ENCODE peak calls at places on chromosome 4, in four cellular contexts. E, O, F and D are unnamed samples.

GRCh38 chr4:185781555-185782215 is 30.3 kb downstream of the SORBS2 start:
- DNase-seq in E (no peak), O (no peak), F (no peak), D (no peak)

GRCh38 chr4:98113005-98113404 is 30.3 kb downstream of the STPG2 start:
- DNase-seq in E (peak; percentile 33), O (peak; percentile 83), F (peak; percentile 34), D (peak; percentile 30)

GRCh38 chr4:52288212-52288611 is 237.1 kb downstream of the SPATA18 start:
- DNase-seq in E (no peak), O (no peak), F (no peak), D (no peak)

GRCh38 chr4:106277140-106277680 is 38.8 kb downstream of the TBCK start:
- DNase-seq in E (peak; percentile 20), O (no peak), F (no peak), D (no peak)

GRCh38 chr4:83516042-83516772 is 19.7 kb upstream of the GPAT3 start:
- DNase-seq in E (peak; percentile 63), O (no peak), F (peak; percentile 93), D (peak; percentile 95)

GRCh38 chr4:150308824-150309472 is 230.7 kb downstream of the DCLK2 start:
- DNase-seq in E (peak; percentile 61), O (no peak), F (peak; percentile 62), D (peak; percentile 65)

GRCh38 chr4:8709729-8710360 is 117.3 kb downstream of the CPZ start:
- DNase-seq in E (no peak), O (no peak), F (no peak), D (no peak)

GRCh38 chr4:117267317-117267716 is 181.9 kb upstream of the TRAM1L1 start:
- DNase-seq in E (no peak), O (no peak), F (no peak), D (no peak)

GRCh38 chr4:15805583-15806517 is 27.7 kb downstream of the CD38 start:
- DNase-seq in E (peak; percentile 64), O (peak; percentile 54), F (peak; percentile 77), D (peak; percentile 70)

GRCh38 chr4:23384741-23385140 is 505.1 kb downstream of the PPARGC1A start:
- DNase-seq in E (peak; percentile 59), O (no peak), F (no peak), D (no peak)

GRCh38 chr4:38170380-38170779 is 210.2 kb downstream of the PTTG2 start:
- DNase-seq in E (no peak), O (no peak), F (no peak), D (no peak)
- TF ChIP-seq CTCF in E (no peak), O (no peak), F (no peak), D (no peak)

DNA sequence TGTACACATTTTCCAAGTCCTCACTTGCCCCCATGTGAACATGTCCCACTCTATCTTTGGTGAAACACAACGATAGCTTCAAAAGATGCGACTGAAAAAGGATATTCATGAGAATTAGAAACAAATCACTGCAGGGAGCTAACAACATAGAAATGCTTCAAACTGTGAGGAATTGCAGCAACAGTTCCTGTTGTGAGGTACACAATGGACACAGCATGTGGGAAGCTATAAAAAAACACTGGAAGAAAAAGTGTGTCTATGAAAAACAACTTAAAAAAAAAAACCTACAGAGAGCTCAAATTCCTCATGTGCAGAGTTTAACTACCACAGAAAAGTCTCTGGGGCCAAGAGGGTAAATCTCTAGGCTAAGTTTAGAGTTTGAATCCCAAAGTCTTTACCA is 51.6 kb upstream of the BLTP1 start:
- DNase-seq in E (peak; percentile 77), O (no peak), F (no peak), D (no peak)
- H3K4me3 ChIP-seq in E (no peak overlapping the region), O (no peak overlapping the region), F (no peak overlapping the region), D (no peak overlapping the region)

DNA sequence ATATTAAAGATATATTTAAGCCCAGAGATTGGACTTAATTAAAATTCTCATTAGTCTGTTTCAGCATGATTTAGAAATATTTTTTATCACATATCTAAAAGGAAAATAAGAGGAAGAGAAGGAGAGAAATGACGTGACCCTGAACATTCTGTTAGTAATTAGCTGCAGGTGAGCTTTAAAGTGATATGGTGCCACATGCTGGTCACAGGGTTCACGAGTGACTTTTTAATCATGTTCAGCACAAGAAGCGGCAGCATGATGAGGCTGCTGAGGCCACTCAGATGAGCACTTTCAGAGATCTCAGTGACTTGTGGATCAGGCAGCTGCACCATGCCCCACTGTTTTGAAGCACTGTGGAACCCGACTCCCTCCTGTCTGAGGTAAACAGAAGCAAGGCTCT is 37.9 kb upstream of the NPY2R start:
- DNase-seq in E (no peak), O (no peak), F (peak; percentile 3), D (no peak)
- TF ChIP-seq CTCF in E (no peak), O (no peak), F (no peak), D (no peak)

DNA sequence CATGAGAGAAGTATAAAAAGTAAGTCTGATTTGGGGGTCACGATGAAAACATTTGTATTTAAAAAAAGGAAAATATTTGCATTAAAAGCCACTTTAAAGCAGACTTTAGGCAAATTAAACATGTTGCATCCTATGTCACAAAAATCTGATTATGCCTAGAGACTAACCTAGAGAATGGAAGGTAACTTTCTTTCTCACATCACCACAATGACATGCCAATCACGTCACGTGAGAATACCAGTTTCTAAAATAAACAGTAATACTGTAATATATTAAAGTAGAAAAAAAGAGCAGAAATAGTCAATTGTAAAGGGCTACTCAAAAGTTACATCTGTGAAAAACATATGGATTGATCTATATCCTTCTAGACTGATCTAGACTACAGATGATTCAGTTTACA is 3.3 kb downstream of the CHIC2 start:
- DNase-seq in E (no peak), O (no peak), F (no peak), D (no peak)
- H3K4me3 ChIP-seq in E (no peak overlapping the region), O (no peak overlapping the region), F (peak overlapping the region; percentile 92), D (no peak overlapping the region)